ENCODE peak calls at places on chromosomes 6 and 20, in four cellular contexts. One of them, this sample, is unnamed. For H3K9me3, the result is how much of the 10 kb centered on the place peaks cover.

GRCh38 chr20:828987-829386 is 4.5 kb upstream of the FAM110A start:
- DNase-seq in prostate gland: no peak
- DNase-seq in gastrocnemius medialis: no peak
- DNase-seq in PC-9: no peak
- DNase-seq in this sample: no peak

GRCh38 chr20:37350655-37351574 is 5.0 kb downstream of the SRC start:
- DNase-seq in prostate gland: no peak
- DNase-seq in PC-9: no peak
- DNase-seq in gastrocnemius medialis: no peak
- DNase-seq in this sample: no peak

GRCh38 chr20:16107172-16107870 is 465.9 kb downstream of the KIF16B start:
- DNase-seq in PC-9: no peak
- DNase-seq in prostate gland: no peak
- DNase-seq in gastrocnemius medialis: peak
- DNase-seq in this sample: no peak

GRCh38 chr20:40728470-40728869 is 39.4 kb upstream of the MAFB start:
- DNase-seq in PC-9: no peak
- DNase-seq in gastrocnemius medialis: no peak
- DNase-seq in prostate gland: no peak
- DNase-seq in this sample: no peak

GRCh38 chr6:87293526-87293925 is 28.9 kb upstream of the SMIM8 start:
- DNase-seq in gastrocnemius medialis: no peak
- DNase-seq in prostate gland: no peak
- DNase-seq in PC-9: peak
- DNase-seq in this sample: no peak

GRCh38 chr6:40504274-40504673 is 82.9 kb downstream of the LRFN2 start:
- DNase-seq in gastrocnemius medialis: no peak
- DNase-seq in prostate gland: no peak
- DNase-seq in PC-9: no peak
- DNase-seq in this sample: no peak

GRCh38 chr6:145036848-145037567 is 698.3 kb downstream of the EPM2A start:
- DNase-seq in prostate gland: no peak
- DNase-seq in PC-9: no peak
- DNase-seq in gastrocnemius medialis: no peak
- DNase-seq in this sample: no peak

GRCh38 chr6:34182751-34183531 is 37.1 kb upstream of the GRM4 start:
- DNase-seq in prostate gland: no peak
- DNase-seq in PC-9: no peak
- DNase-seq in gastrocnemius medialis: no peak
- DNase-seq in this sample: no peak

GRCh38 chr20:31691646-31692275 is 30.9 kb downstream of the BCL2L1 start:
- DNase-seq in gastrocnemius medialis: no peak
- DNase-seq in PC-9: no peak
- DNase-seq in prostate gland: no peak
- DNase-seq in this sample: no peak

GRCh38 chr6:159844737-159845645 is 44.9 kb downstream of the PNLDC1 start:
- DNase-seq in prostate gland: no peak
- DNase-seq in PC-9: no peak
- DNase-seq in gastrocnemius medialis: peak
- DNase-seq in this sample: no peak

GRCh38 chr6:137005073-137005472 is 39.7 kb downstream of the IL20RA start:
- DNase-seq in PC-9: no peak
- DNase-seq in gastrocnemius medialis: no peak
- DNase-seq in prostate gland: no peak
- DNase-seq in this sample: no peak

GRCh38 chr6:121531658-121532167 is 96.3 kb downstream of the GJA1 start:
- DNase-seq in PC-9: no peak
- DNase-seq in prostate gland: peak
- DNase-seq in gastrocnemius medialis: no peak
- DNase-seq in this sample: peak

GRCh38 chr6:121533321-121533841 is 97.9 kb downstream of the GJA1 start:
- DNase-seq in prostate gland: peak
- DNase-seq in PC-9: no peak
- DNase-seq in gastrocnemius medialis: no peak
- DNase-seq in this sample: no peak
- TF ChIP-seq CTCF in prostate gland: no peak
- TF ChIP-seq CTCF in PC-9: no peak
- TF ChIP-seq CTCF in gastrocnemius medialis: no peak
- TF ChIP-seq CTCF in this sample: no peak

GRCh38 chr6:28774292-28775051 is 149.3 kb downstream of the TRIM27 start:
- DNase-seq in prostate gland: no peak
- DNase-seq in PC-9: no peak
- DNase-seq in gastrocnemius medialis: no peak
- DNase-seq in this sample: no peak
- H3K9me3 ChIP-seq in prostate gland: under half
- H3K9me3 ChIP-seq in PC-9: under half
- H3K9me3 ChIP-seq in gastrocnemius medialis: under half
- H3K9me3 ChIP-seq in this sample: under half

GRCh38 chr20:21682576-21682975 is 22.9 kb upstream of the PAX1 start:
- DNase-seq in gastrocnemius medialis: no peak
- DNase-seq in PC-9: no peak
- DNase-seq in prostate gland: no peak
- DNase-seq in this sample: peak

GRCh38 chr20:21681219-21681931 is 24.1 kb upstream of the PAX1 start:
- DNase-seq in prostate gland: no peak
- DNase-seq in gastrocnemius medialis: no peak
- DNase-seq in PC-9: no peak
- DNase-seq in this sample: peak

GRCh38 chr20:21681932-21682318 is 23.5 kb upstream of the PAX1 start:
- DNase-seq in gastrocnemius medialis: no peak
- DNase-seq in PC-9: no peak
- DNase-seq in prostate gland: no peak
- DNase-seq in this sample: peak

DNA sequence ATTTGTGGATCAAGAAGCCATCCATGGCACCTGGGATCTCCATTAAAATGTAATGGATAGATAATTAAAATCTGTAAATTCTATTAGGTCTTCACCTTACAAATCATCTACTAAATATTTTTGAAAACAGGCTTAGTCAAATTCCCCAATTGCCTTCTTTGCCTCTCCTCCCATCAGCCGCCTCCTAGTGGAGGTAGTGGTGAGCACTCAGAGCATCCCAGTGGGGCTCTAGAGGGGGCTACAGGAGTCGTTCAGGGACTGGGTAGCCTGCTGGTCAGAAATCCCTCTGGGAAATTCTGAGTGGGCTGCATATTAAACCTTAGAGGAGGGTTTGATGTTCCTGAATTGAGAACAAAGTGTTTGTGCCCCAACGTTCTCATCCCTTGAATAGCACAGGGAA is 20.8 kb upstream of the PAX1 start:
- DNase-seq in PC-9: no peak
- DNase-seq in gastrocnemius medialis: no peak
- DNase-seq in prostate gland: no peak
- DNase-seq in this sample: no peak
- H3K4me3 ChIP-seq in PC-9: no peak
- H3K4me3 ChIP-seq in gastrocnemius medialis: no peak
- H3K4me3 ChIP-seq in prostate gland: no peak
- H3K4me3 ChIP-seq in this sample: no peak

GRCh38 chr6:20652691-20653479 is 118.6 kb downstream of the CDKAL1 start:
- DNase-seq in prostate gland: no peak
- DNase-seq in PC-9: no peak
- DNase-seq in gastrocnemius medialis: no peak
- DNase-seq in this sample: no peak
- TF ChIP-seq CTCF in prostate gland: no peak
- TF ChIP-seq CTCF in PC-9: no peak
- TF ChIP-seq CTCF in gastrocnemius medialis: no peak
- TF ChIP-seq CTCF in this sample: no peak

GRCh38 chr6:148981515-148981914 is 234.7 kb downstream of the UST start:
- DNase-seq in gastrocnemius medialis: no peak
- DNase-seq in PC-9: no peak
- DNase-seq in prostate gland: no peak
- DNase-seq in this sample: no peak
- H3K9me3 ChIP-seq in gastrocnemius medialis: under half
- H3K9me3 ChIP-seq in PC-9: under half
- H3K9me3 ChIP-seq in prostate gland: under half
- H3K9me3 ChIP-seq in this sample: under half

GRCh38 chr20:48682529-48683385 is 145.0 kb downstream of the PREX1 start:
- DNase-seq in PC-9: peak
- DNase-seq in gastrocnemius medialis: peak
- DNase-seq in prostate gland: peak
- DNase-seq in this sample: peak
- H3K4me3 ChIP-seq in PC-9: peak
- H3K4me3 ChIP-seq in gastrocnemius medialis: peak
- H3K4me3 ChIP-seq in prostate gland: no peak
- H3K4me3 ChIP-seq in this sample: no peak

DNA sequence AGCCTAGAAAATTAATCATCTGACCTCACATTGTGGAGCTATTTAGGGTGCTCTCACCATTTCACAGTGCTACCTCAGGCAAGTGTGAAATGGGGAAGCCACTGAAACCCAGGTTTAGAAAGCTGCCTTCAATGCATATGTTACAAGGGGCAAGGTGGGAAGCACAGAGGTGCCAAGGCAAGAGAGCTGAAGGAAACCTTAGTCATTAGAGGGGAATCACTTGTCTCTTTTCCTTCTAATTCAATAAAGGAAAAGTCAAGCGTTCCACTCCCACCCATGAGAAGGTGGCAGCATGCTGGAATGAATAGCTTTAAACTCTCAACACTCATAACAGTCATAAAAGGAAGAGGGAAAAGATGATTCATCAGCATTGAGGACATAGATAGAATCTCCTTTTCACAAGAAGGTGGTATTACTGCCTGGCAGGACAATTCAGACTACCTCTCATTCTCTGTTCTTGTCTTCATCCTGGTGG is 251.9 kb upstream of the IRAK1BP1 start:
- DNase-seq in gastrocnemius medialis: no peak
- DNase-seq in prostate gland: no peak
- DNase-seq in PC-9: no peak
- DNase-seq in this sample: no peak
- TF ChIP-seq CTCF in gastrocnemius medialis: no peak
- TF ChIP-seq CTCF in prostate gland: no peak
- TF ChIP-seq CTCF in PC-9: no peak
- TF ChIP-seq CTCF in this sample: no peak

DNA sequence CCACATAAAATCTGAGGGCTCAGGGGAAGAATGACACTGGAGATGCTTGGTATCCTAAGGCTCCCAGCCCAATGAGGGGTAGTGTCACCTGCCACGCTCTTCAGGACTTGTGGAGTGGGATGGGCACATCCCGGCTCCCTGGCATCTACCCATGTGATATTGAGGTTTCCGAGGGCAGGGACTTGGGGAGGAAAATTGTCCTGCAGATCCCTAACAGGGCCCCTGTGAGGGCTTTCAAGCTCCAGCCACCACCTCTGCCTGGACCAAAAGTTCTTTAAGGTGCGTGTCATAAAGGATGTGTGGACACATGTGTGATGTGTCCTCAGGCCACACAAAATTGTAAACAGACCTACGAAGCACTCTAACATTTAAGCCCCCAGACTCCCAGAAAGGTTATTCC is 2.5 kb downstream of the SCML4 start:
- DNase-seq in prostate gland: no peak
- DNase-seq in gastrocnemius medialis: no peak
- DNase-seq in PC-9: no peak
- DNase-seq in this sample: no peak
- H3K9me3 ChIP-seq in prostate gland: under half
- H3K9me3 ChIP-seq in gastrocnemius medialis: under half
- H3K9me3 ChIP-seq in PC-9: under half
- H3K9me3 ChIP-seq in this sample: under half